ENCODE peak calls at places on chromosome 9, in nine cellular contexts. One of them, this sample, is unnamed.

GRCh38 chr9:125861405-125862063 is 114.4 kb downstream of the PBX3 start:
- DNase-seq in cardiac muscle cell: peak; percentile 28
- DNase-seq in stimulated activated CD4-positive, alpha-beta T cell treated with anti-CD3 and anti-CD28 coated beads, Interleukin-1b, Interleukin-23, amount 100 ng/mL, for 4 hours: no peak
- DNase-seq in T-helper 1 cell: no peak
- DNase-seq in type B pancreatic cell: no peak
- DNase-seq in hepatic stellate cell: no peak
- DNase-seq in heart right ventricle: no peak
- DNase-seq in Calu3: no peak
- DNase-seq in activated T-helper 1 cell treated with anti-CD3 and anti-CD28 coated beads, Interleukin-2, amount 50 U/mL, for 16 hours: no peak
- DNase-seq in this sample: no peak

GRCh38 chr9:91033802-91034201 is 232.2 kb downstream of the SYK start:
- DNase-seq in cardiac muscle cell: peak; percentile 25
- DNase-seq in stimulated activated CD4-positive, alpha-beta T cell treated with anti-CD3 and anti-CD28 coated beads, Interleukin-1b, Interleukin-23, amount 100 ng/mL, for 4 hours: peak; percentile 52
- DNase-seq in T-helper 1 cell: peak; percentile 51
- DNase-seq in type B pancreatic cell: no peak
- DNase-seq in hepatic stellate cell: no peak
- DNase-seq in heart right ventricle: no peak
- DNase-seq in Calu3: no peak
- DNase-seq in activated T-helper 1 cell treated with anti-CD3 and anti-CD28 coated beads, Interleukin-2, amount 50 U/mL, for 16 hours: peak; percentile 29
- DNase-seq in this sample: no peak

GRCh38 chr9:4048441-4048840 is 251.4 kb downstream of the GLIS3 start:
- DNase-seq in cardiac muscle cell: peak; percentile 58
- DNase-seq in stimulated activated CD4-positive, alpha-beta T cell treated with anti-CD3 and anti-CD28 coated beads, Interleukin-1b, Interleukin-23, amount 100 ng/mL, for 4 hours: no peak
- DNase-seq in T-helper 1 cell: no peak
- DNase-seq in type B pancreatic cell: no peak
- DNase-seq in hepatic stellate cell: peak; percentile 7
- DNase-seq in heart right ventricle: no peak
- DNase-seq in Calu3: peak; percentile 6
- DNase-seq in activated T-helper 1 cell treated with anti-CD3 and anti-CD28 coated beads, Interleukin-2, amount 50 U/mL, for 16 hours: no peak
- DNase-seq in this sample: no peak

GRCh38 chr9:128098936-128099931 is 28.3 kb downstream of the PTGES2 start:
- DNase-seq in cardiac muscle cell: no peak
- DNase-seq in stimulated activated CD4-positive, alpha-beta T cell treated with anti-CD3 and anti-CD28 coated beads, Interleukin-1b, Interleukin-23, amount 100 ng/mL, for 4 hours: no peak
- DNase-seq in T-helper 1 cell: no peak
- DNase-seq in type B pancreatic cell: no peak
- DNase-seq in hepatic stellate cell: peak; percentile 51
- DNase-seq in heart right ventricle: no peak
- DNase-seq in Calu3: no peak
- DNase-seq in activated T-helper 1 cell treated with anti-CD3 and anti-CD28 coated beads, Interleukin-2, amount 50 U/mL, for 16 hours: no peak
- DNase-seq in this sample: no peak

GRCh38 chr9:119349548-119349947 is 19.7 kb downstream of the BRINP1 start:
- DNase-seq in cardiac muscle cell: no peak
- DNase-seq in stimulated activated CD4-positive, alpha-beta T cell treated with anti-CD3 and anti-CD28 coated beads, Interleukin-1b, Interleukin-23, amount 100 ng/mL, for 4 hours: no peak
- DNase-seq in T-helper 1 cell: no peak
- DNase-seq in type B pancreatic cell: no peak
- DNase-seq in hepatic stellate cell: no peak
- DNase-seq in heart right ventricle: no peak
- DNase-seq in Calu3: no peak
- DNase-seq in activated T-helper 1 cell treated with anti-CD3 and anti-CD28 coated beads, Interleukin-2, amount 50 U/mL, for 16 hours: no peak
- DNase-seq in this sample: no peak

GRCh38 chr9:125043631-125044030 is 99.7 kb downstream of the SCAI start:
- DNase-seq in cardiac muscle cell: no peak
- DNase-seq in stimulated activated CD4-positive, alpha-beta T cell treated with anti-CD3 and anti-CD28 coated beads, Interleukin-1b, Interleukin-23, amount 100 ng/mL, for 4 hours: no peak
- DNase-seq in T-helper 1 cell: no peak
- DNase-seq in type B pancreatic cell: no peak
- DNase-seq in hepatic stellate cell: no peak
- DNase-seq in heart right ventricle: no peak
- DNase-seq in Calu3: no peak
- DNase-seq in activated T-helper 1 cell treated with anti-CD3 and anti-CD28 coated beads, Interleukin-2, amount 50 U/mL, for 16 hours: no peak
- DNase-seq in this sample: no peak

GRCh38 chr9:128920381-128921058 is at the start of gene PHYHD1:
- DNase-seq in cardiac muscle cell: peak; percentile 71
- DNase-seq in stimulated activated CD4-positive, alpha-beta T cell treated with anti-CD3 and anti-CD28 coated beads, Interleukin-1b, Interleukin-23, amount 100 ng/mL, for 4 hours: no peak
- DNase-seq in T-helper 1 cell: no peak
- DNase-seq in type B pancreatic cell: no peak
- DNase-seq in hepatic stellate cell: peak; percentile 47
- DNase-seq in heart right ventricle: peak; percentile 78
- DNase-seq in Calu3: no peak
- DNase-seq in activated T-helper 1 cell treated with anti-CD3 and anti-CD28 coated beads, Interleukin-2, amount 50 U/mL, for 16 hours: no peak
- DNase-seq in this sample: no peak

GRCh38 chr9:74735761-74736160 is 152.0 kb downstream of the TRPM6 start:
- DNase-seq in cardiac muscle cell: no peak
- DNase-seq in stimulated activated CD4-positive, alpha-beta T cell treated with anti-CD3 and anti-CD28 coated beads, Interleukin-1b, Interleukin-23, amount 100 ng/mL, for 4 hours: no peak
- DNase-seq in T-helper 1 cell: no peak
- DNase-seq in type B pancreatic cell: no peak
- DNase-seq in hepatic stellate cell: no peak
- DNase-seq in heart right ventricle: no peak
- DNase-seq in Calu3: no peak
- DNase-seq in activated T-helper 1 cell treated with anti-CD3 and anti-CD28 coated beads, Interleukin-2, amount 50 U/mL, for 16 hours: no peak
- DNase-seq in this sample: no peak

GRCh38 chr9:91732187-91733005 is 217.6 kb downstream of the ROR2 start:
- DNase-seq in cardiac muscle cell: no peak
- DNase-seq in stimulated activated CD4-positive, alpha-beta T cell treated with anti-CD3 and anti-CD28 coated beads, Interleukin-1b, Interleukin-23, amount 100 ng/mL, for 4 hours: no peak
- DNase-seq in T-helper 1 cell: no peak
- DNase-seq in type B pancreatic cell: no peak
- DNase-seq in hepatic stellate cell: no peak
- DNase-seq in heart right ventricle: no peak
- DNase-seq in Calu3: no peak
- DNase-seq in activated T-helper 1 cell treated with anti-CD3 and anti-CD28 coated beads, Interleukin-2, amount 50 U/mL, for 16 hours: no peak
- DNase-seq in this sample: no peak

GRCh38 chr9:1047605-1048235 is 2.4 kb upstream of the DMRT2 start:
- DNase-seq in cardiac muscle cell: no peak
- DNase-seq in stimulated activated CD4-positive, alpha-beta T cell treated with anti-CD3 and anti-CD28 coated beads, Interleukin-1b, Interleukin-23, amount 100 ng/mL, for 4 hours: no peak
- DNase-seq in T-helper 1 cell: no peak
- DNase-seq in type B pancreatic cell: no peak
- DNase-seq in hepatic stellate cell: no peak
- DNase-seq in heart right ventricle: no peak
- DNase-seq in Calu3: no peak
- DNase-seq in activated T-helper 1 cell treated with anti-CD3 and anti-CD28 coated beads, Interleukin-2, amount 50 U/mL, for 16 hours: no peak
- DNase-seq in this sample: no peak

GRCh38 chr9:5895782-5896181 is 5.1 kb downstream of the MLANA start:
- DNase-seq in cardiac muscle cell: no peak
- DNase-seq in stimulated activated CD4-positive, alpha-beta T cell treated with anti-CD3 and anti-CD28 coated beads, Interleukin-1b, Interleukin-23, amount 100 ng/mL, for 4 hours: no peak
- DNase-seq in T-helper 1 cell: no peak
- DNase-seq in type B pancreatic cell: no peak
- DNase-seq in hepatic stellate cell: no peak
- DNase-seq in heart right ventricle: no peak
- DNase-seq in Calu3: no peak
- DNase-seq in activated T-helper 1 cell treated with anti-CD3 and anti-CD28 coated beads, Interleukin-2, amount 50 U/mL, for 16 hours: no peak
- DNase-seq in this sample: no peak

GRCh38 chr9:122392714-122393113 is 21.9 kb downstream of the PTGS1 start:
- DNase-seq in cardiac muscle cell: peak; percentile 65
- DNase-seq in stimulated activated CD4-positive, alpha-beta T cell treated with anti-CD3 and anti-CD28 coated beads, Interleukin-1b, Interleukin-23, amount 100 ng/mL, for 4 hours: no peak
- DNase-seq in T-helper 1 cell: no peak
- DNase-seq in type B pancreatic cell: no peak
- DNase-seq in hepatic stellate cell: no peak
- DNase-seq in heart right ventricle: no peak
- DNase-seq in Calu3: no peak
- DNase-seq in activated T-helper 1 cell treated with anti-CD3 and anti-CD28 coated beads, Interleukin-2, amount 50 U/mL, for 16 hours: no peak
- DNase-seq in this sample: no peak

GRCh38 chr9:129773262-129774048 is 20.6 kb upstream of the PTGES start:
- DNase-seq in cardiac muscle cell: peak; percentile 83
- DNase-seq in stimulated activated CD4-positive, alpha-beta T cell treated with anti-CD3 and anti-CD28 coated beads, Interleukin-1b, Interleukin-23, amount 100 ng/mL, for 4 hours: no peak
- DNase-seq in T-helper 1 cell: no peak
- DNase-seq in type B pancreatic cell: no peak
- DNase-seq in hepatic stellate cell: no peak
- DNase-seq in heart right ventricle: no peak
- DNase-seq in Calu3: peak; percentile 39
- DNase-seq in activated T-helper 1 cell treated with anti-CD3 and anti-CD28 coated beads, Interleukin-2, amount 50 U/mL, for 16 hours: no peak
- DNase-seq in this sample: peak; percentile 75

GRCh38 chr9:27117489-27118135 is 8.6 kb downstream of the TEK start:
- DNase-seq in cardiac muscle cell: peak; percentile 72
- DNase-seq in stimulated activated CD4-positive, alpha-beta T cell treated with anti-CD3 and anti-CD28 coated beads, Interleukin-1b, Interleukin-23, amount 100 ng/mL, for 4 hours: no peak
- DNase-seq in T-helper 1 cell: no peak
- DNase-seq in type B pancreatic cell: no peak
- DNase-seq in hepatic stellate cell: no peak
- DNase-seq in heart right ventricle: peak; percentile 78
- DNase-seq in Calu3: peak; percentile 59
- DNase-seq in activated T-helper 1 cell treated with anti-CD3 and anti-CD28 coated beads, Interleukin-2, amount 50 U/mL, for 16 hours: no peak
- DNase-seq in this sample: no peak

GRCh38 chr9:111095423-111095822 is 57.2 kb upstream of the LPAR1 start:
- DNase-seq in cardiac muscle cell: peak; percentile 32
- DNase-seq in stimulated activated CD4-positive, alpha-beta T cell treated with anti-CD3 and anti-CD28 coated beads, Interleukin-1b, Interleukin-23, amount 100 ng/mL, for 4 hours: no peak
- DNase-seq in T-helper 1 cell: no peak
- DNase-seq in type B pancreatic cell: no peak
- DNase-seq in hepatic stellate cell: no peak
- DNase-seq in heart right ventricle: no peak
- DNase-seq in Calu3: no peak
- DNase-seq in activated T-helper 1 cell treated with anti-CD3 and anti-CD28 coated beads, Interleukin-2, amount 50 U/mL, for 16 hours: no peak
- DNase-seq in this sample: no peak

GRCh38 chr9:94847486-94847885 is 121.0 kb downstream of the AOPEP start:
- DNase-seq in cardiac muscle cell: peak; percentile 84
- DNase-seq in stimulated activated CD4-positive, alpha-beta T cell treated with anti-CD3 and anti-CD28 coated beads, Interleukin-1b, Interleukin-23, amount 100 ng/mL, for 4 hours: no peak
- DNase-seq in T-helper 1 cell: no peak
- DNase-seq in type B pancreatic cell: no peak
- DNase-seq in hepatic stellate cell: peak; percentile 51
- DNase-seq in heart right ventricle: no peak
- DNase-seq in Calu3: no peak
- DNase-seq in activated T-helper 1 cell treated with anti-CD3 and anti-CD28 coated beads, Interleukin-2, amount 50 U/mL, for 16 hours: no peak
- DNase-seq in this sample: no peak

GRCh38 chr9:70609542-70610286 is 195.3 kb upstream of the KLF9 start:
- DNase-seq in cardiac muscle cell: peak; percentile 92
- DNase-seq in stimulated activated CD4-positive, alpha-beta T cell treated with anti-CD3 and anti-CD28 coated beads, Interleukin-1b, Interleukin-23, amount 100 ng/mL, for 4 hours: no peak
- DNase-seq in T-helper 1 cell: no peak
- DNase-seq in type B pancreatic cell: no peak
- DNase-seq in hepatic stellate cell: peak; percentile 73
- DNase-seq in heart right ventricle: no peak
- DNase-seq in Calu3: no peak
- DNase-seq in activated T-helper 1 cell treated with anti-CD3 and anti-CD28 coated beads, Interleukin-2, amount 50 U/mL, for 16 hours: no peak
- DNase-seq in this sample: no peak

GRCh38 chr9:114153761-114154596 is 1.4 kb upstream of the COL27A1 start:
- DNase-seq in cardiac muscle cell: peak; percentile 42
- DNase-seq in stimulated activated CD4-positive, alpha-beta T cell treated with anti-CD3 and anti-CD28 coated beads, Interleukin-1b, Interleukin-23, amount 100 ng/mL, for 4 hours: no peak
- DNase-seq in T-helper 1 cell: no peak
- DNase-seq in type B pancreatic cell: no peak
- DNase-seq in hepatic stellate cell: peak; percentile 41
- DNase-seq in heart right ventricle: no peak
- DNase-seq in Calu3: peak; percentile 49
- DNase-seq in activated T-helper 1 cell treated with anti-CD3 and anti-CD28 coated beads, Interleukin-2, amount 50 U/mL, for 16 hours: no peak
- DNase-seq in this sample: no peak

GRCh38 chr9:114310471-114311450 is 12.1 kb upstream of the ORM1 start:
- DNase-seq in cardiac muscle cell: no peak
- DNase-seq in stimulated activated CD4-positive, alpha-beta T cell treated with anti-CD3 and anti-CD28 coated beads, Interleukin-1b, Interleukin-23, amount 100 ng/mL, for 4 hours: no peak
- DNase-seq in T-helper 1 cell: no peak
- DNase-seq in type B pancreatic cell: peak; percentile 54
- DNase-seq in hepatic stellate cell: no peak
- DNase-seq in heart right ventricle: no peak
- DNase-seq in Calu3: no peak
- DNase-seq in activated T-helper 1 cell treated with anti-CD3 and anti-CD28 coated beads, Interleukin-2, amount 50 U/mL, for 16 hours: no peak
- DNase-seq in this sample: no peak

GRCh38 chr9:4559238-4560182 is 69.2 kb downstream of the SLC1A1 start:
- DNase-seq in cardiac muscle cell: no peak
- DNase-seq in stimulated activated CD4-positive, alpha-beta T cell treated with anti-CD3 and anti-CD28 coated beads, Interleukin-1b, Interleukin-23, amount 100 ng/mL, for 4 hours: no peak
- DNase-seq in T-helper 1 cell: no peak
- DNase-seq in type B pancreatic cell: no peak
- DNase-seq in hepatic stellate cell: no peak
- DNase-seq in heart right ventricle: no peak
- DNase-seq in Calu3: no peak
- DNase-seq in activated T-helper 1 cell treated with anti-CD3 and anti-CD28 coated beads, Interleukin-2, amount 50 U/mL, for 16 hours: no peak
- DNase-seq in this sample: no peak

GRCh38 chr9:114681594-114682332 is at the start of gene TEX48:
- DNase-seq in cardiac muscle cell: peak; percentile 79
- DNase-seq in stimulated activated CD4-positive, alpha-beta T cell treated with anti-CD3 and anti-CD28 coated beads, Interleukin-1b, Interleukin-23, amount 100 ng/mL, for 4 hours: peak; percentile 83
- DNase-seq in T-helper 1 cell: peak; percentile 69
- DNase-seq in type B pancreatic cell: no peak
- DNase-seq in hepatic stellate cell: peak; percentile 49
- DNase-seq in heart right ventricle: no peak
- DNase-seq in Calu3: peak; percentile 63
- DNase-seq in activated T-helper 1 cell treated with anti-CD3 and anti-CD28 coated beads, Interleukin-2, amount 50 U/mL, for 16 hours: peak; percentile 38
- DNase-seq in this sample: peak; percentile 51

GRCh38 chr9:107348836-107349235 is 65.8 kb downstream of the RAD23B start:
- DNase-seq in cardiac muscle cell: no peak
- DNase-seq in stimulated activated CD4-positive, alpha-beta T cell treated with anti-CD3 and anti-CD28 coated beads, Interleukin-1b, Interleukin-23, amount 100 ng/mL, for 4 hours: no peak
- DNase-seq in T-helper 1 cell: no peak
- DNase-seq in type B pancreatic cell: peak; percentile 16
- DNase-seq in hepatic stellate cell: no peak
- DNase-seq in heart right ventricle: no peak
- DNase-seq in Calu3: no peak
- DNase-seq in activated T-helper 1 cell treated with anti-CD3 and anti-CD28 coated beads, Interleukin-2, amount 50 U/mL, for 16 hours: no peak
- DNase-seq in this sample: no peak

GRCh38 chr9:37471942-37472679 is 6.9 kb upstream of the ZBTB5 start:
- DNase-seq in cardiac muscle cell: peak; percentile 94
- DNase-seq in stimulated activated CD4-positive, alpha-beta T cell treated with anti-CD3 and anti-CD28 coated beads, Interleukin-1b, Interleukin-23, amount 100 ng/mL, for 4 hours: no peak
- DNase-seq in T-helper 1 cell: no peak
- DNase-seq in type B pancreatic cell: no peak
- DNase-seq in hepatic stellate cell: peak; percentile 79
- DNase-seq in heart right ventricle: no peak
- DNase-seq in Calu3: no peak
- DNase-seq in activated T-helper 1 cell treated with anti-CD3 and anti-CD28 coated beads, Interleukin-2, amount 50 U/mL, for 16 hours: no peak
- DNase-seq in this sample: no peak

GRCh38 chr9:115628426-115628825 is 510.5 kb upstream of the TNC start:
- DNase-seq in cardiac muscle cell: no peak
- DNase-seq in stimulated activated CD4-positive, alpha-beta T cell treated with anti-CD3 and anti-CD28 coated beads, Interleukin-1b, Interleukin-23, amount 100 ng/mL, for 4 hours: no peak
- DNase-seq in T-helper 1 cell: no peak
- DNase-seq in type B pancreatic cell: no peak
- DNase-seq in hepatic stellate cell: no peak
- DNase-seq in heart right ventricle: no peak
- DNase-seq in Calu3: no peak
- DNase-seq in activated T-helper 1 cell treated with anti-CD3 and anti-CD28 coated beads, Interleukin-2, amount 50 U/mL, for 16 hours: no peak
- DNase-seq in this sample: no peak

GRCh38 chr9:36933676-36934215 is 100.3 kb downstream of the PAX5 start:
- DNase-seq in cardiac muscle cell: no peak
- DNase-seq in stimulated activated CD4-positive, alpha-beta T cell treated with anti-CD3 and anti-CD28 coated beads, Interleukin-1b, Interleukin-23, amount 100 ng/mL, for 4 hours: no peak
- DNase-seq in T-helper 1 cell: no peak
- DNase-seq in type B pancreatic cell: peak; percentile 15
- DNase-seq in hepatic stellate cell: no peak
- DNase-seq in heart right ventricle: no peak
- DNase-seq in Calu3: no peak
- DNase-seq in activated T-helper 1 cell treated with anti-CD3 and anti-CD28 coated beads, Interleukin-2, amount 50 U/mL, for 16 hours: no peak
- DNase-seq in this sample: no peak

GRCh38 chr9:134496413-134497282 is 145.0 kb upstream of the COL5A1 start:
- DNase-seq in cardiac muscle cell: peak; percentile 58
- DNase-seq in stimulated activated CD4-positive, alpha-beta T cell treated with anti-CD3 and anti-CD28 coated beads, Interleukin-1b, Interleukin-23, amount 100 ng/mL, for 4 hours: no peak
- DNase-seq in T-helper 1 cell: no peak
- DNase-seq in type B pancreatic cell: no peak
- DNase-seq in hepatic stellate cell: no peak
- DNase-seq in heart right ventricle: no peak
- DNase-seq in Calu3: no peak
- DNase-seq in activated T-helper 1 cell treated with anti-CD3 and anti-CD28 coated beads, Interleukin-2, amount 50 U/mL, for 16 hours: no peak
- DNase-seq in this sample: no peak

GRCh38 chr9:6564868-6565267 is 80.7 kb downstream of the GLDC start:
- DNase-seq in cardiac muscle cell: peak; percentile 93
- DNase-seq in stimulated activated CD4-positive, alpha-beta T cell treated with anti-CD3 and anti-CD28 coated beads, Interleukin-1b, Interleukin-23, amount 100 ng/mL, for 4 hours: no peak
- DNase-seq in T-helper 1 cell: no peak
- DNase-seq in type B pancreatic cell: no peak
- DNase-seq in hepatic stellate cell: no peak
- DNase-seq in heart right ventricle: peak; percentile 20
- DNase-seq in Calu3: no peak
- DNase-seq in activated T-helper 1 cell treated with anti-CD3 and anti-CD28 coated beads, Interleukin-2, amount 50 U/mL, for 16 hours: no peak
- DNase-seq in this sample: no peak

GRCh38 chr9:115845648-115846312 is 307.8 kb upstream of the PAPPA start:
- DNase-seq in cardiac muscle cell: peak; percentile 9
- DNase-seq in stimulated activated CD4-positive, alpha-beta T cell treated with anti-CD3 and anti-CD28 coated beads, Interleukin-1b, Interleukin-23, amount 100 ng/mL, for 4 hours: no peak
- DNase-seq in T-helper 1 cell: no peak
- DNase-seq in type B pancreatic cell: no peak
- DNase-seq in hepatic stellate cell: peak; percentile 8
- DNase-seq in heart right ventricle: no peak
- DNase-seq in Calu3: no peak
- DNase-seq in activated T-helper 1 cell treated with anti-CD3 and anti-CD28 coated beads, Interleukin-2, amount 50 U/mL, for 16 hours: no peak
- DNase-seq in this sample: peak; percentile 52

GRCh38 chr9:122346478-122347347 is 24.1 kb upstream of the PTGS1 start:
- DNase-seq in cardiac muscle cell: peak; percentile 53
- DNase-seq in stimulated activated CD4-positive, alpha-beta T cell treated with anti-CD3 and anti-CD28 coated beads, Interleukin-1b, Interleukin-23, amount 100 ng/mL, for 4 hours: no peak
- DNase-seq in T-helper 1 cell: no peak
- DNase-seq in type B pancreatic cell: no peak
- DNase-seq in hepatic stellate cell: no peak
- DNase-seq in heart right ventricle: peak; percentile 70
- DNase-seq in Calu3: peak; percentile 15
- DNase-seq in activated T-helper 1 cell treated with anti-CD3 and anti-CD28 coated beads, Interleukin-2, amount 50 U/mL, for 16 hours: no peak
- DNase-seq in this sample: no peak

GRCh38 chr9:21450733-21451394 is 10.6 kb downstream of the IFNA1 start:
- DNase-seq in cardiac muscle cell: peak; percentile 50
- DNase-seq in stimulated activated CD4-positive, alpha-beta T cell treated with anti-CD3 and anti-CD28 coated beads, Interleukin-1b, Interleukin-23, amount 100 ng/mL, for 4 hours: no peak
- DNase-seq in T-helper 1 cell: no peak
- DNase-seq in type B pancreatic cell: no peak
- DNase-seq in hepatic stellate cell: no peak
- DNase-seq in heart right ventricle: no peak
- DNase-seq in Calu3: no peak
- DNase-seq in activated T-helper 1 cell treated with anti-CD3 and anti-CD28 coated beads, Interleukin-2, amount 50 U/mL, for 16 hours: no peak
- DNase-seq in this sample: no peak

GRCh38 chr9:124399323-124399962 is 15.8 kb downstream of the PSMB7 start:
- DNase-seq in cardiac muscle cell: peak; percentile 55
- DNase-seq in stimulated activated CD4-positive, alpha-beta T cell treated with anti-CD3 and anti-CD28 coated beads, Interleukin-1b, Interleukin-23, amount 100 ng/mL, for 4 hours: no peak
- DNase-seq in T-helper 1 cell: no peak
- DNase-seq in type B pancreatic cell: no peak
- DNase-seq in hepatic stellate cell: no peak
- DNase-seq in heart right ventricle: peak; percentile 31
- DNase-seq in Calu3: no peak
- DNase-seq in activated T-helper 1 cell treated with anti-CD3 and anti-CD28 coated beads, Interleukin-2, amount 50 U/mL, for 16 hours: no peak
- DNase-seq in this sample: no peak